ENCODE peak calls at places on chromosomes 1 and 21, in five cellular contexts. S is AG20443, Z is ELR, U is germinal center, X is posterior vena cava. O is an unnamed sample.

GRCh38 chr1:28287315-28287714 is 28.0 kb downstream of the SESN2 start:
- DNase-seq in S (no peak), Z (no peak), U (no peak), X (no peak), O (no peak)

GRCh38 chr1:209653915-209654351 is 1.7 kb upstream of the LAMB3 start:
- DNase-seq in S (no peak), Z (no peak), U (no peak), X (no peak), O (no peak)

GRCh38 chr1:35930593-35931423 is at the start of gene AGO3:
- DNase-seq in S (peak; percentile 96), Z (peak; percentile 88), U (peak; percentile 90), X (peak; percentile 95), O (peak; percentile 82)

GRCh38 chr1:115539061-115539460 is 102.7 kb upstream of the VANGL1 start:
- DNase-seq in S (no peak), Z (no peak), U (no peak), X (no peak), O (no peak)

GRCh38 chr1:1212780-1213152 is 1.2 kb downstream of the TNFRSF4 start:
- DNase-seq in S (no peak), Z (no peak), U (no peak), X (no peak), O (peak; percentile 54)

GRCh38 chr1:56516539-56517252 is 62.7 kb downstream of the PLPP3 start:
- DNase-seq in S (peak; percentile 62), Z (peak; percentile 72), U (peak; percentile 61), X (no peak), O (no peak)

GRCh38 chr1:227919916-227920315 is 27.8 kb downstream of the WNT9A start:
- DNase-seq in S (no peak), Z (no peak), U (no peak), X (no peak), O (no peak)

GRCh38 chr1:112395832-112396667 is at the start of gene CTTNBP2NL:
- DNase-seq in S (peak; percentile 98), Z (peak; percentile 98), U (peak; percentile 97), X (peak; percentile 98), O (peak; percentile 98)

GRCh38 chr1:155911156-155912055 is at the start of gene RIT1:
- DNase-seq in S (peak; percentile 94), Z (peak; percentile 87), U (peak; percentile 91), X (peak; percentile 96), O (peak; percentile 82)

GRCh38 chr21:27346041-27346448 is 379.2 kb upstream of the ADAMTS5 start:
- DNase-seq in S (peak; percentile 14), Z (peak; percentile 67), U (no peak), X (no peak), O (peak; percentile 33)

GRCh38 chr1:31679676-31680230 is 24.1 kb downstream of the COL16A1 start:
- DNase-seq in S (no peak), Z (no peak), U (no peak), X (no peak), O (no peak)

GRCh38 chr1:95754412-95754811 is 520.4 kb downstream of the RWDD3 start:
- DNase-seq in S (no peak), Z (no peak), U (no peak), X (no peak), O (no peak)

GRCh38 chr1:205963756-205964155 is 20.5 kb upstream of the SLC26A9 start:
- DNase-seq in S (no peak), Z (no peak), U (no peak), X (peak; percentile 38), O (no peak)

GRCh38 chr1:93251966-93252365 is 71.4 kb downstream of the CCDC18 start:
- DNase-seq in S (no peak), Z (no peak), U (no peak), X (no peak), O (no peak)

GRCh38 chr1:59718989-59719360 is 95.8 kb upstream of the HOOK1 start:
- DNase-seq in S (no peak), Z (no peak), U (no peak), X (no peak), O (no peak)

GRCh38 chr1:116411784-116412479 is 38.9 kb downstream of the ATP1A1 start:
- DNase-seq in S (peak; percentile 34), Z (peak; percentile 32), U (no peak), X (no peak), O (no peak)

GRCh38 chr1:167447521-167448136 is 70.7 kb downstream of the CD247 start:
- DNase-seq in S (no peak), Z (peak; percentile 13), U (peak; percentile 62), X (no peak), O (no peak)

GRCh38 chr1:157882560-157882959 is 41.0 kb upstream of the CD5L start:
- DNase-seq in S (no peak), Z (no peak), U (peak; percentile 13), X (no peak), O (no peak)

GRCh38 chr1:201583663-201584062 is 44.7 kb downstream of the NAV1 start:
- DNase-seq in S (no peak), Z (no peak), U (no peak), X (no peak), O (no peak)

GRCh38 chr1:241985787-241986186 is 13.1 kb downstream of the MAP1LC3C start:
- DNase-seq in S (peak; percentile 69), Z (peak; percentile 69), U (peak; percentile 44), X (no peak), O (peak; percentile 40)

GRCh38 chr21:21673959-21674358 is 675.8 kb downstream of the NCAM2 start:
- DNase-seq in S (no peak), Z (no peak), U (no peak), X (no peak), O (no peak)

GRCh38 chr1:202589190-202589680 is 121.0 kb downstream of the SYT2 start:
- DNase-seq in S (peak; percentile 94), Z (peak; percentile 99), U (peak; percentile 26), X (peak; percentile 96), O (peak; percentile 95)

GRCh38 chr1:91013302-91013701 is 8.5 kb downstream of the ZNF644 start:
- DNase-seq in S (no peak), Z (no peak), U (no peak), X (no peak), O (no peak)

GRCh38 chr1:236395780-236396664 is 1.9 kb downstream of the EDARADD start:
- DNase-seq in S (no peak), Z (no peak), U (peak; percentile 9), X (no peak), O (no peak)

GRCh38 chr1:6349254-6349943 is 44.2 kb downstream of the ACOT7 start:
- DNase-seq in S (no peak), Z (no peak), U (no peak), X (no peak), O (no peak)

GRCh38 chr1:17355898-17356297 is 16.1 kb upstream of the PADI6 start:
- DNase-seq in S (no peak), Z (no peak), U (peak; percentile 23), X (no peak), O (no peak)

GRCh38 chr1:197917813-197918646 is 858 bp downstream of the LHX9 start:
- DNase-seq in S (no peak), Z (peak; percentile 48), U (no peak), X (peak; percentile 82), O (no peak)

GRCh38 chr1:244958593-244958992 is 94.2 kb upstream of the HNRNPU start:
- DNase-seq in S (no peak), Z (no peak), U (no peak), X (no peak), O (no peak)

GRCh38 chr1:90717665-90718410 is 736 bp upstream of the BARHL2 start:
- DNase-seq in S (peak; percentile 64), Z (no peak), U (no peak), X (peak; percentile 79), O (no peak)

O was measured in hepatic stellate cell.